ENCODE peak calls at places on chromosomes 6 and 20, in nine cellular contexts. One of them, this sample, is unnamed.

GRCh38 chr20:2006452-2007381 is 12.9 kb upstream of the PDYN start:
- DNase-seq in lower leg skin: no peak
- DNase-seq in stomach: peak
- DNase-seq in transverse colon: no peak
- DNase-seq in testis: peak
- DNase-seq in uterus: no peak
- DNase-seq in A549: peak
- DNase-seq in body of pancreas: no peak
- DNase-seq in adrenal gland: no peak
- DNase-seq in this sample: no peak

GRCh38 chr20:25248501-25249172 is 752 bp downstream of the PYGB start:
- DNase-seq in lower leg skin: no peak
- DNase-seq in stomach: peak
- DNase-seq in transverse colon: peak
- DNase-seq in testis: peak
- DNase-seq in uterus: no peak
- DNase-seq in A549: no peak
- DNase-seq in body of pancreas: peak
- DNase-seq in adrenal gland: peak
- DNase-seq in this sample: peak

GRCh38 chr6:15642276-15642675 is 20.6 kb downstream of the DTNBP1 start:
- DNase-seq in lower leg skin: no peak
- DNase-seq in stomach: no peak
- DNase-seq in transverse colon: no peak
- DNase-seq in testis: no peak
- DNase-seq in uterus: no peak
- DNase-seq in A549: peak
- DNase-seq in body of pancreas: no peak
- DNase-seq in adrenal gland: no peak
- DNase-seq in this sample: no peak

GRCh38 chr6:116447496-116448011 is 13.6 kb upstream of the CALHM6 start:
- DNase-seq in lower leg skin: no peak
- DNase-seq in stomach: no peak
- DNase-seq in transverse colon: no peak
- DNase-seq in testis: no peak
- DNase-seq in uterus: no peak
- DNase-seq in A549: peak
- DNase-seq in body of pancreas: no peak
- DNase-seq in adrenal gland: no peak
- DNase-seq in this sample: no peak

GRCh38 chr6:33895296-33895695 is 91.5 kb upstream of the MLN start:
- DNase-seq in lower leg skin: no peak
- DNase-seq in stomach: no peak
- DNase-seq in transverse colon: no peak
- DNase-seq in testis: no peak
- DNase-seq in uterus: no peak
- DNase-seq in A549: no peak
- DNase-seq in body of pancreas: no peak
- DNase-seq in adrenal gland: no peak
- DNase-seq in this sample: no peak

GRCh38 chr20:278607-279571 is 11.7 kb downstream of the C20orf96 start:
- DNase-seq in lower leg skin: no peak
- DNase-seq in stomach: no peak
- DNase-seq in transverse colon: no peak
- DNase-seq in testis: peak
- DNase-seq in uterus: peak
- DNase-seq in A549: no peak
- DNase-seq in body of pancreas: no peak
- DNase-seq in adrenal gland: no peak
- DNase-seq in this sample: peak

GRCh38 chr20:31869942-31870702 is at the start of the genes DUSP15 and TTLL9:
- DNase-seq in lower leg skin: no peak
- DNase-seq in stomach: peak
- DNase-seq in transverse colon: peak
- DNase-seq in testis: peak
- DNase-seq in uterus: no peak
- DNase-seq in A549: no peak
- DNase-seq in body of pancreas: peak
- DNase-seq in adrenal gland: peak
- DNase-seq in this sample: peak

GRCh38 chr20:35329435-35330139 is 37.4 kb upstream of the FAM83C start:
- DNase-seq in lower leg skin: peak
- DNase-seq in stomach: peak
- DNase-seq in transverse colon: peak
- DNase-seq in testis: no peak
- DNase-seq in uterus: no peak
- DNase-seq in A549: peak
- DNase-seq in body of pancreas: peak
- DNase-seq in adrenal gland: no peak
- DNase-seq in this sample: peak

GRCh38 chr6:75759207-75759606 is 10.2 kb downstream of the MYO6 start:
- DNase-seq in lower leg skin: no peak
- DNase-seq in stomach: no peak
- DNase-seq in transverse colon: no peak
- DNase-seq in testis: no peak
- DNase-seq in uterus: no peak
- DNase-seq in A549: no peak
- DNase-seq in body of pancreas: no peak
- DNase-seq in adrenal gland: no peak
- DNase-seq in this sample: peak

GRCh38 chr6:136304410-136304809 is 14.8 kb upstream of the BCLAF1 start:
- DNase-seq in lower leg skin: no peak
- DNase-seq in stomach: no peak
- DNase-seq in transverse colon: no peak
- DNase-seq in testis: no peak
- DNase-seq in uterus: no peak
- DNase-seq in A549: no peak
- DNase-seq in body of pancreas: no peak
- DNase-seq in adrenal gland: no peak
- DNase-seq in this sample: no peak

GRCh38 chr20:9886227-9886626 is 47.4 kb upstream of the PAK5 start:
- DNase-seq in lower leg skin: no peak
- DNase-seq in stomach: no peak
- DNase-seq in transverse colon: no peak
- DNase-seq in testis: no peak
- DNase-seq in uterus: no peak
- DNase-seq in A549: no peak
- DNase-seq in body of pancreas: no peak
- DNase-seq in adrenal gland: no peak
- DNase-seq in this sample: no peak

GRCh38 chr6:98669371-98669770 is 165.0 kb upstream of the POU3F2 start:
- DNase-seq in lower leg skin: no peak
- DNase-seq in stomach: no peak
- DNase-seq in transverse colon: no peak
- DNase-seq in testis: no peak
- DNase-seq in uterus: no peak
- DNase-seq in A549: no peak
- DNase-seq in body of pancreas: no peak
- DNase-seq in adrenal gland: no peak
- DNase-seq in this sample: no peak

GRCh38 chr6:160039441-160039840 is 70.6 kb downstream of the IGF2R start:
- DNase-seq in lower leg skin: no peak
- DNase-seq in stomach: no peak
- DNase-seq in transverse colon: no peak
- DNase-seq in testis: no peak
- DNase-seq in uterus: no peak
- DNase-seq in A549: no peak
- DNase-seq in body of pancreas: no peak
- DNase-seq in adrenal gland: no peak
- DNase-seq in this sample: no peak

GRCh38 chr20:14609328-14610221 is 272.2 kb upstream of the FLRT3 start:
- DNase-seq in lower leg skin: no peak
- DNase-seq in stomach: no peak
- DNase-seq in transverse colon: no peak
- DNase-seq in testis: no peak
- DNase-seq in uterus: no peak
- DNase-seq in A549: peak
- DNase-seq in body of pancreas: no peak
- DNase-seq in adrenal gland: no peak
- DNase-seq in this sample: no peak

GRCh38 chr20:50870572-50871161 is 60.6 kb downstream of the ADNP start:
- DNase-seq in lower leg skin: no peak
- DNase-seq in stomach: no peak
- DNase-seq in transverse colon: no peak
- DNase-seq in testis: no peak
- DNase-seq in uterus: no peak
- DNase-seq in A549: no peak
- DNase-seq in body of pancreas: no peak
- DNase-seq in adrenal gland: no peak
- DNase-seq in this sample: peak

GRCh38 chr20:48791666-48792071 is 36.1 kb downstream of the PREX1 start:
- DNase-seq in lower leg skin: no peak
- DNase-seq in stomach: no peak
- DNase-seq in transverse colon: no peak
- DNase-seq in testis: no peak
- DNase-seq in uterus: no peak
- DNase-seq in A549: no peak
- DNase-seq in body of pancreas: peak
- DNase-seq in adrenal gland: peak
- DNase-seq in this sample: peak

DNA sequence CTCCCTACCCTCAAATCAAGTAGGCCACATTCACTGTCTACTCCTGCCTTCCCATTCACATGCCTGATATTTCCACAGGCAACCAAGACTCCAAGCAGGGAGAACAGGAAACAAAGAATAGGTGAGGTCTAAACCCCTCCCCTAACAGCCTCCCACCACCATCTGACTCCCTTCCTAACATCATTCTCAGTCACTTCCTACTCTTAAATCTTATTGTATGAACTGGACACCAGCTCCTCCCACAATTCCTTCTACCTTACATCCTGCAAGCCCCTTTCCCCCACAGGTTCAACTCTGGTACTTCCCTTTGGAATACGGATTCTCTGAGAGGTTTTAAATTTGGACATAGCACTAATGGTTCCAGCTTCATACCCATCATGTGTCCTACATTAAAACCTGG is 944 bp upstream of the C6orf136 start:
- DNase-seq in lower leg skin: no peak
- DNase-seq in stomach: no peak
- DNase-seq in transverse colon: no peak
- DNase-seq in testis: no peak
- DNase-seq in uterus: no peak
- DNase-seq in A549: no peak
- DNase-seq in body of pancreas: no peak
- DNase-seq in adrenal gland: no peak
- DNase-seq in this sample: no peak
- H3K4me3 ChIP-seq in lower leg skin: no peak
- H3K4me3 ChIP-seq in stomach: no peak
- H3K4me3 ChIP-seq in transverse colon: no peak
- H3K4me3 ChIP-seq in testis: no peak
- H3K4me3 ChIP-seq in uterus: no peak
- H3K4me3 ChIP-seq in A549: no peak
- H3K4me3 ChIP-seq in body of pancreas: no peak
- H3K4me3 ChIP-seq in adrenal gland: no peak
- H3K4me3 ChIP-seq in this sample: no peak

DNA sequence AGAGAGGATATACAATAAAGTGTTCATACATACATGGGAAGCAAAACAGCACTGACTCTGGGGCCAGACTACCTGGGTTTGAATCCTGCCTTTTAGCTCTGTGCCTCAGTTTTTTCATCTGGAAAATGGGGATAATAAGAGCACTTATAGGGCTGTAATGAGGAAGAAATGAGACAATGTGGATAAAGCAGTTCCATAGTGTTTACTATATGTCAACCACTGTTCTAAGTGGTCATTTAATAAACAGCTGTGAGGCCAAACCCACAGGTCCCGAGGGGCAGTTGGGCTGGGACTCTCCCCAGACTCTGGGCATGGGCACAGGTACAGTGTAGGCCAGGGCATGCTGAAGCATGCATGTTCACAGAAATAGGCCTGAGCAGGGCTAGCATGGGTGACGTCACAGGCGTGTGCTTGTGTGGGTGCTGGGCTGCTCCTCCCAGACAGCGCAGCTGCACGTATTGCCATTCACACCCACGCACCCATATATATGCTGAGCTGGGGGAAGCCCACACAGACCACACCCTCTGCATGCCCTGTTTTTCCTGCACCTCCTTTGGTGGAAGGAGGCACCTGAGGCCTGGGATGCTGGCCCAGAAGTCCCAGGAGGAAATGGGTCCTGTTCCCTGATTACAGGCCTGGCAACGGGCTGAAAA is 3.5 kb upstream of the PLCG1 start:
- DNase-seq in lower leg skin: peak
- DNase-seq in stomach: no peak
- DNase-seq in transverse colon: peak
- DNase-seq in testis: no peak
- DNase-seq in uterus: no peak
- DNase-seq in A549: no peak
- DNase-seq in body of pancreas: no peak
- DNase-seq in adrenal gland: no peak
- DNase-seq in this sample: no peak
- TF ChIP-seq POLR2A in lower leg skin: no peak
- TF ChIP-seq POLR2A in stomach: no peak
- TF ChIP-seq POLR2A in transverse colon: no peak
- TF ChIP-seq POLR2A in testis: no peak
- TF ChIP-seq POLR2A in uterus: no peak
- TF ChIP-seq POLR2A in A549: no peak
- TF ChIP-seq POLR2A in body of pancreas: no peak
- TF ChIP-seq POLR2A in adrenal gland: no peak
- TF ChIP-seq POLR2A in this sample: no peak

DNA sequence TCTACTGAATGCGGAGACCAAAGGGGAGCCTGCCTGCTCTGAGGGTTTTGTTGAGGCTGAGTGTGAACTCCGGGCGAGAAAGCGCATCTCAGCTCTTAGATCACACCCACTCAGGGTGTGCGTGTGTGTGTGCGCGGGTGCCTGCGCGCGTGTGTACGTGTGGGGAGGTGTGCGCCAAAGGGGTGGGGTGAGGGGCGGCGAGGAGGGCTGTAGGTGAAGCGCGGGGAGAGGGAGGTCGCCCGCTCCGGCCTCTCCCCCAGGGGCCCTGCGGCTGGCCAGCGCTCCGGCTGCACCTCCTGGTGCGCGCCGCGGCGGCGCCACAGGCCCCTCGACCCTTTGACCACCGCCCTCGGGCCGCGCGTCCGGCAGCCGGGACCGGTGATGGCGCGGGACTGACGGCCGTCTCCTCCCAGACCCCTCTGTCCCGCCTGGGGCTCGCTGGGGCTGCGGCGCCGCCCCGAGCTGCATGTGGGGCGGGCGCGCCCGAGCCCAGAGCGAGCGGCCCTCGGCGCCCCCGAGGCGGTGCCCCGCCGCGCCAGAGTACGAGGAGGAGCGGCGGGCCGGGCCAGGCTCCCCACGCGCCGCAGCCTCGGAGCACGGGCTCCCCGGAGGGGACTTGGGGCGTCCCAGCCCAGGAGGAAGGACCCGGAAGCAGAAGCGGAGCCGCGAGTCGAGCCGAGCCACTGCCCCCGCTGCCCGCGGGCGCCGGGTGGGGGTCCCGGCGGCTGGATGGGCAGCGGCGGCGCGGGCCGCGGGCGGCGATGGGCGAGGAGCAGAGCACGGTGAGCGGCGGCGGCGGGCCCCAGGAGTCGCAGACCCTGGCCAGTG is at the start of gene RNF217:
- DNase-seq in lower leg skin: peak
- DNase-seq in stomach: peak
- DNase-seq in transverse colon: peak
- DNase-seq in testis: peak
- DNase-seq in uterus: peak
- DNase-seq in A549: peak
- DNase-seq in body of pancreas: peak
- DNase-seq in adrenal gland: peak
- DNase-seq in this sample: peak
- TF ChIP-seq CTCF in lower leg skin: no peak
- TF ChIP-seq CTCF in stomach: no peak
- TF ChIP-seq CTCF in transverse colon: peak
- TF ChIP-seq CTCF in testis: no peak
- TF ChIP-seq CTCF in uterus: peak
- TF ChIP-seq CTCF in A549: no peak
- TF ChIP-seq CTCF in body of pancreas: no peak
- TF ChIP-seq CTCF in adrenal gland: peak
- TF ChIP-seq CTCF in this sample: peak

GRCh38 chr6:28727559-28728211 is 196.1 kb downstream of the TRIM27 start:
- DNase-seq in lower leg skin: no peak
- DNase-seq in stomach: no peak
- DNase-seq in transverse colon: no peak
- DNase-seq in testis: no peak
- DNase-seq in uterus: no peak
- DNase-seq in A549: no peak
- DNase-seq in body of pancreas: no peak
- DNase-seq in adrenal gland: no peak
- DNase-seq in this sample: no peak
- H3K4me3 ChIP-seq in lower leg skin: no peak
- H3K4me3 ChIP-seq in stomach: no peak
- H3K4me3 ChIP-seq in transverse colon: no peak
- H3K4me3 ChIP-seq in testis: no peak
- H3K4me3 ChIP-seq in uterus: no peak
- H3K4me3 ChIP-seq in A549: peak
- H3K4me3 ChIP-seq in body of pancreas: no peak
- H3K4me3 ChIP-seq in adrenal gland: no peak
- H3K4me3 ChIP-seq in this sample: no peak

This sample was measured in thyroid gland.